ENCODE peak calls at places on chromosomes 16 and 17, in five cellular contexts. Z is fibroblast of lung, E is neural progenitor cell, U is mesenchymal stem cell, Y is cardiac muscle cell. G is an unnamed sample.

GRCh38 chr16:396605-397004 is 394 bp upstream of the NME4 start:
- DNase-seq in Z (peak; percentile 42), U (peak; percentile 86), E (peak; percentile 75), Y (peak; percentile 66), G (peak; percentile 75)

GRCh38 chr16:87806246-87806607 is 40.4 kb upstream of the KLHDC4 start:
- DNase-seq in Z (peak; percentile 36), Y (no peak), E (no peak), U (peak; percentile 42), G (peak; percentile 15)

GRCh38 chr17:74637265-74637664 is 13.7 kb upstream of the CD300E start:
- DNase-seq in U (no peak), E (no peak), Z (no peak), Y (no peak), G (no peak)

GRCh38 chr16:65663774-65664173 is 541.9 kb upstream of the CDH11 start:
- DNase-seq in U (peak; percentile 10), Y (no peak), Z (no peak), E (no peak), G (no peak)

GRCh38 chr17:20040216-20040615 is 31.1 kb downstream of the SPECC1 start:
- DNase-seq in Y (no peak), U (no peak), Z (no peak), E (no peak), G (no peak)

GRCh38 chr17:66420961-66421371 is 118.6 kb downstream of the PRKCA start:
- DNase-seq in U (peak; percentile 59), Y (peak; percentile 92), E (no peak), Z (peak; percentile 78), G (no peak)

GRCh38 chr17:76085731-76086366 is 6.9 kb downstream of the ZACN start:
- DNase-seq in Y (no peak), Z (no peak), U (no peak), E (no peak), G (peak; percentile 2)

GRCh38 chr16:85138073-85138824 is 26.0 kb upstream of the CIBAR2 start:
- DNase-seq in U (no peak), Z (no peak), Y (no peak), E (no peak), G (no peak)

GRCh38 chr17:67245073-67245693 is at the start of gene HELZ:
- DNase-seq in U (peak; percentile 90), Z (peak; percentile 84), Y (peak; percentile 84), E (peak; percentile 87), G (peak; percentile 79)

GRCh38 chr16:65710107-65710506 is 588.2 kb upstream of the CDH11 start:
- DNase-seq in E (no peak), Y (no peak), Z (no peak), U (no peak), G (no peak)

GRCh38 chr16:72380283-72380682 is 208.3 kb upstream of the PMFBP1 start:
- DNase-seq in U (no peak), Y (peak; percentile 35), Z (no peak), E (peak; percentile 14), G (no peak)

GRCh38 chr17:49696233-49696761 is 11.5 kb downstream of the SLC35B1 start:
- DNase-seq in U (no peak), E (no peak), Z (no peak), Y (no peak), G (no peak)

GRCh38 chr17:6623941-6624340 is 16.6 kb downstream of the KIAA0753 start:
- DNase-seq in Z (peak; percentile 35), Y (no peak), U (peak; percentile 20), E (no peak), G (no peak)

GRCh38 chr17:35051183-35051578 is 12.3 kb downstream of the RFFL start:
- DNase-seq in E (no peak), U (peak; percentile 55), Z (no peak), Y (peak; percentile 12), G (no peak)

GRCh38 chr17:40597168-40598020 is 32.1 kb upstream of the CCR7 start:
- DNase-seq in U (no peak), Y (no peak), Z (no peak), E (no peak), G (no peak)

GRCh38 chr17:66364508-66365203 is 62.2 kb downstream of the PRKCA start:
- DNase-seq in E (no peak), U (no peak), Z (no peak), Y (no peak), G (no peak)

GRCh38 chr17:9677411-9677810 is 32.1 kb downstream of the USP43 start:
- DNase-seq in U (no peak), Y (no peak), E (no peak), Z (no peak), G (no peak)

GRCh38 chr16:16850274-16850673 is 471.3 kb downstream of the NPIPA7 start:
- DNase-seq in Y (no peak), E (no peak), U (no peak), Z (no peak), G (no peak)

GRCh38 chr16:24624102-24624501 is 84.7 kb downstream of the RBBP6 start:
- DNase-seq in E (no peak), U (no peak), Z (no peak), Y (no peak), G (no peak)

GRCh38 chr16:24626251-24626650 is 86.9 kb downstream of the RBBP6 start:
- DNase-seq in Y (peak; percentile 74), Z (peak; percentile 87), U (peak; percentile 40), E (no peak), G (no peak)
- H3K27ac ChIP-seq in Y (no peak overlapping the region), Z (no peak overlapping the region), U (no peak overlapping the region), E (no peak overlapping the region), G (no peak overlapping the region)

GRCh38 chr16:55377840-55378239 is 53.8 kb downstream of the IRX6 start:
- DNase-seq in Z (no peak), E (no peak), Y (no peak), U (no peak), G (no peak)
- H3K27ac ChIP-seq in Z (no peak overlapping the region), E (no peak overlapping the region), Y (no peak overlapping the region), U (no peak overlapping the region), G (no peak overlapping the region)

GRCh38 chr16:54931041-54931756 is 534 bp downstream of the IRX5 start:
- DNase-seq in E (peak; percentile 79), Y (peak; percentile 24), Z (no peak), U (peak; percentile 37), G (peak; percentile 57)

GRCh38 chr16:54930034-54930938 is at the start of gene IRX5:
- DNase-seq in Y (peak; percentile 96), U (peak; percentile 94), E (peak; percentile 96), Z (peak; percentile 67), G (peak; percentile 95)

GRCh38 chr16:54933281-54934150 is 2.9 kb downstream of the IRX5 start:
- DNase-seq in Y (no peak), U (no peak), E (peak; percentile 62), Z (no peak), G (no peak)

GRCh38 chr16:54932737-54933254 is 2.1 kb downstream of the IRX5 start:
- DNase-seq in U (no peak), E (peak; percentile 70), Y (no peak), Z (no peak), G (no peak)

DNA sequence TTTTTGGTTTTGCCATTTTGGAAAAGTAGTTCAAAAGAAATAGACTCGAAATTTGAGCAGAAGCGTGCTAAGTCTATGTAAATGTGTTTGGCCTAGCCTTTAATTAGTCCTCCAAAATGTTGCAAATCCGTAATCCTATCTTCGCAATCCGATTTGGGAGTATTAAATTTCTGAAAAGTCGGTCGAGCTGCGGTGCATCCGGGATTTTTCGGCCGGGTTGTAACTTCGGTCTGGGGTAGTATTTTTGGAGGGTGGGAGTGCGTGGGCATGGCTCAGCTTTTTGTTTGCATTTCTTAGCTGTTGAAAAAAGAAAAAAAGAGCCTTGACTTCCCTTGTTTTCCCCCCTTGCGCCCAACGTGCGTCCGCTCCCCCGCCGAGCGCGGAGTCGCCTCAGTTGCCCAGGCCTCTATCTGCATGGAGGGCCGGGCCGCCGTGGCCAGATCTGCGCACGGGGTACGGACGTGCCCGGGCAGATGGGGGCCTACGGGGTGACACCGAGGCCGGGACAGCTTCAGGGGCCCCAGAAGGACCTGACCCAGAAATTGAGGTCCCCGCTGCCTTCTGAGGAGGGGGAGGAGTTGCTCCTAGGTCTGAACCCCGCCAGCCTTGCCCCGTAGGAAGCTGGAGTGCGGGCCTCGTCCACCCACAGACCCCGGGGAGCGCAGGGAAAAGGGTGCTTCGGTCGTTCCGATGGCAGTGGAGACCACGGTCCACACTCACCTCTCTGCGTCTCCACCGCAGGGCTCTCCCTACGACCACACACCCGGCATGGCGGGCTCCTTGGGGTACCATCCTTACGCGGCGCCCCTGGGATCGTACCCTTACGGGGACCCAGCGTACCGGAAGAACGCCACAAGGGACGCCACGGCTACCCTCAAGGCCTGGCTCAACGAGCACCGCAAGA is 1.3 kb downstream of the IRX5 start:
- DNase-seq in Y (no peak), Z (no peak), E (peak; percentile 47), U (no peak), G (peak; percentile 14)
- H3K27ac ChIP-seq in Y (peak overlapping the region; percentile 94), Z (no peak overlapping the region), E (no peak overlapping the region), U (peak overlapping the region; percentile 69), G (peak overlapping the region; percentile 67)

DNA sequence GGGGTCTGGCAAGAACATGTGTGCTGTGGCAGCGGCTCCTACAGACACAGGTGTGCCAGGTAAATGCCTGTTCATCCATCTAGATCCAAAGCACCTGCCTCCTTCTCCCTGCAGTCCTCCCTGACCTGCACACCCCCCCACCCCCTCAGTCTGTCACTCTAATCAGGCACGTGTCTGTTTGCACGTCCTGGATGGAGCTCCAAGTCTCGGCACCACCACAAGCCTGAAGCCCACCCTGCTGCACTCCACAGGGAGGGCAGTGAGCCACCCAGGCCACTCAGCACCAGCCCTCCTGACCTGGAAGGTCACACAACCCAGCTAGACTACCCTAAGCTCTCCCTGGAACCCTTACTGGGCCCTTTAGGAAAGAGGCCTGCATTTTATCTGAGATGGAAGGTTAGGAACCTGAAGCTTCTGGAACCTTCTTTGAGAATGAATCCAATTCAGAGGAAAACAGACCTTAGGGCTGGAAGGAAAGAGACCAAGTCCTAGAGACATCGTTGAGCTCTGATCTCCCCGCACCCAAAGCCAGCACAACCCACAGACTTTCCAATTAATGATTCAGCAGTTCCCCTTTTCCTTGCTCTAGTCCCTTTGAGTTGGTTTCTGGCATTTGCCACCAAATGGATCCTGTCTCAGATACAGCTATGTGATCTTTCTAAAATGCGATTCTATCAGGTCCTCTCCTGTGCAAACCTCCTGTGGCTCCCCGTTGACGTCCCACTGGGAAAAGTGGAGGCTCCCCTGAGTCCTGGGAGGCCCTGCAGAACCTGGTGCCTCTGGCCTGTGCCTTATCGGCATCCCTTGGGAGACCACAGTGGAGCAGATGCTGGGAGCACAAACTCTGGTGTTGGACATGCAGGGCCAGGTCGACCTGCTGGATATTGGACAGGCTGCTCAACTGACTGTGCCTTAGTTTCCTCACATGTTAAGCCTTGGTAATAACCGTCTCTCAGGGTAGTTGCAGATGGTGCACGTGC is 67.9 kb downstream of the PRMT7 start:
- DNase-seq in E (no peak), Y (no peak), U (no peak), Z (no peak), G (no peak)
- H3K27ac ChIP-seq in E (no peak overlapping the region), Y (no peak overlapping the region), U (no peak overlapping the region), Z (no peak overlapping the region), G (no peak overlapping the region)